ENCODE peak calls at places on chromosomes 11 and 22, in nine cellular contexts. W is HL-60; O is mammary epithelial cell; R is NCI-H1930; Q is stimulated activated CD4-positive, alpha-beta T cell treated with anti-CD3 and anti-CD28 coated beads, Interleukin-15, amount 100 ng/mL, for 1 hour; F is A172; K is NCI-H2081; T is stimulated activated naive CD8-positive, alpha-beta T cell treated with anti-CD3 and anti-CD28 coated beads, Interleukin-15, Interleukin-2, amounts not matched to agents 100 U/mL and 50 U/mL, for 24 hours; E is Peyer's patch. V is an unnamed sample.

GRCh38 chr11:65278351-65278750 is 16.6 kb downstream of the POLA2 start:
- DNase-seq in W (no peak), O (no peak), R (no peak), Q (no peak), F (peak), K (no peak), T (no peak), E (no peak), V (no peak)

GRCh38 chr11:120125005-120125404 is 12.9 kb downstream of the TRIM29 start:
- DNase-seq in W (no peak), O (peak), R (no peak), Q (no peak), F (peak), K (no peak), T (no peak), E (peak), V (peak)

GRCh38 chr11:57567210-57567511 is 311 bp downstream of the UBE2L6 start:
- DNase-seq in W (no peak), O (peak), R (no peak), Q (no peak), F (peak), K (no peak), T (no peak), E (no peak), V (no peak)

GRCh38 chr11:14541180-14541579 is 21.0 kb upstream of the PSMA1 start:
- DNase-seq in W (no peak), O (no peak), R (no peak), Q (no peak), F (no peak), K (no peak), T (no peak), E (no peak), V (no peak)

GRCh38 chr11:134097146-134097545 is 28.3 kb downstream of the JAM3 start:
- DNase-seq in W (no peak), O (no peak), R (no peak), Q (no peak), F (no peak), K (no peak), T (no peak), E (no peak), V (no peak)

GRCh38 chr11:89181111-89181510 is 3.4 kb downstream of the TYR start:
- DNase-seq in W (no peak), O (no peak), R (no peak), Q (no peak), F (no peak), K (no peak), T (no peak), E (no peak), V (no peak)

GRCh38 chr11:35349897-35350296 is 69.5 kb downstream of the SLC1A2 start:
- DNase-seq in W (no peak), O (no peak), R (no peak), Q (no peak), F (no peak), K (no peak), T (no peak), E (no peak), V (no peak)

GRCh38 chr11:27718346-27718852 is 18.1 kb upstream of the BDNF start:
- DNase-seq in W (no peak), O (peak), R (peak), Q (no peak), F (peak), K (peak), T (no peak), E (no peak), V (peak)

GRCh38 chr22:49327411-49327810 is 500.3 kb downstream of the BRD1 start:
- DNase-seq in W (no peak), O (no peak), R (no peak), Q (no peak), F (no peak), K (no peak), T (no peak), E (peak), V (no peak)

GRCh38 chr11:103295704-103296103 is 186.5 kb downstream of the DYNC2H1 start:
- DNase-seq in W (no peak), O (no peak), R (no peak), Q (no peak), F (no peak), K (no peak), T (no peak), E (no peak), V (no peak)

V was measured in LoVo.